ENCODE peak calls at places on chromosomes 13 and 19, in eight cellular contexts. One of them, this sample, is unnamed.

GRCh38 chr19:10872551-10873107 is 1.3 kb downstream of the CARM1 start:
- DNase-seq in GM13977: no peak
- DNase-seq in AG10803: no peak
- DNase-seq in left cardiac atrium: no peak
- DNase-seq in right atrium auricular region: no peak
- DNase-seq in activated CD8-positive, alpha-beta memory T cell treated with anti-CD3 and anti-CD28 coated beads, Interleukin-2, amount 50 U/mL, for 4 hours: peak
- DNase-seq in BE2C: no peak
- DNase-seq in activated T-cell treated with anti-CD3 and anti-CD28 coated beads, Interleukin-2, amount 50 U/mL, for 4 hours: peak
- DNase-seq in this sample: no peak

GRCh38 chr19:4620675-4621074 is 18.6 kb upstream of the TNFAIP8L1 start:
- DNase-seq in GM13977: no peak
- DNase-seq in AG10803: no peak
- DNase-seq in left cardiac atrium: no peak
- DNase-seq in right atrium auricular region: no peak
- DNase-seq in activated CD8-positive, alpha-beta memory T cell treated with anti-CD3 and anti-CD28 coated beads, Interleukin-2, amount 50 U/mL, for 4 hours: no peak
- DNase-seq in BE2C: peak
- DNase-seq in activated T-cell treated with anti-CD3 and anti-CD28 coated beads, Interleukin-2, amount 50 U/mL, for 4 hours: no peak
- DNase-seq in this sample: no peak

GRCh38 chr13:51154029-51154555 is 43.0 kb upstream of the C13orf42 start:
- DNase-seq in GM13977: no peak
- DNase-seq in AG10803: peak
- DNase-seq in left cardiac atrium: no peak
- DNase-seq in right atrium auricular region: no peak
- DNase-seq in activated CD8-positive, alpha-beta memory T cell treated with anti-CD3 and anti-CD28 coated beads, Interleukin-2, amount 50 U/mL, for 4 hours: no peak
- DNase-seq in BE2C: no peak
- DNase-seq in activated T-cell treated with anti-CD3 and anti-CD28 coated beads, Interleukin-2, amount 50 U/mL, for 4 hours: no peak
- DNase-seq in this sample: peak

GRCh38 chr19:46618670-46619231 is 6.1 kb downstream of the PTGIR start:
- DNase-seq in GM13977: peak
- DNase-seq in AG10803: peak
- DNase-seq in left cardiac atrium: peak
- DNase-seq in right atrium auricular region: no peak
- DNase-seq in activated CD8-positive, alpha-beta memory T cell treated with anti-CD3 and anti-CD28 coated beads, Interleukin-2, amount 50 U/mL, for 4 hours: no peak
- DNase-seq in BE2C: no peak
- DNase-seq in activated T-cell treated with anti-CD3 and anti-CD28 coated beads, Interleukin-2, amount 50 U/mL, for 4 hours: no peak
- DNase-seq in this sample: no peak

GRCh38 chr19:51719251-51719901 is 4.4 kb downstream of the HAS1 start:
- DNase-seq in GM13977: no peak
- DNase-seq in AG10803: no peak
- DNase-seq in left cardiac atrium: no peak
- DNase-seq in right atrium auricular region: no peak
- DNase-seq in activated CD8-positive, alpha-beta memory T cell treated with anti-CD3 and anti-CD28 coated beads, Interleukin-2, amount 50 U/mL, for 4 hours: no peak
- DNase-seq in BE2C: no peak
- DNase-seq in activated T-cell treated with anti-CD3 and anti-CD28 coated beads, Interleukin-2, amount 50 U/mL, for 4 hours: no peak
- DNase-seq in this sample: no peak

GRCh38 chr19:47071731-47072130 is 23.3 kb upstream of the TMEM160 start:
- DNase-seq in GM13977: no peak
- DNase-seq in AG10803: no peak
- DNase-seq in left cardiac atrium: no peak
- DNase-seq in right atrium auricular region: no peak
- DNase-seq in activated CD8-positive, alpha-beta memory T cell treated with anti-CD3 and anti-CD28 coated beads, Interleukin-2, amount 50 U/mL, for 4 hours: no peak
- DNase-seq in BE2C: no peak
- DNase-seq in activated T-cell treated with anti-CD3 and anti-CD28 coated beads, Interleukin-2, amount 50 U/mL, for 4 hours: no peak
- DNase-seq in this sample: no peak

GRCh38 chr19:41353466-41354342 is at the start of gene TGFB1:
- DNase-seq in GM13977: peak
- DNase-seq in AG10803: peak
- DNase-seq in left cardiac atrium: peak
- DNase-seq in right atrium auricular region: peak
- DNase-seq in activated CD8-positive, alpha-beta memory T cell treated with anti-CD3 and anti-CD28 coated beads, Interleukin-2, amount 50 U/mL, for 4 hours: peak
- DNase-seq in BE2C: peak
- DNase-seq in activated T-cell treated with anti-CD3 and anti-CD28 coated beads, Interleukin-2, amount 50 U/mL, for 4 hours: peak
- DNase-seq in this sample: peak

GRCh38 chr13:51577690-51578089 is 6.6 kb upstream of the WDFY2 start:
- DNase-seq in GM13977: no peak
- DNase-seq in AG10803: no peak
- DNase-seq in left cardiac atrium: no peak
- DNase-seq in right atrium auricular region: no peak
- DNase-seq in activated CD8-positive, alpha-beta memory T cell treated with anti-CD3 and anti-CD28 coated beads, Interleukin-2, amount 50 U/mL, for 4 hours: no peak
- DNase-seq in BE2C: no peak
- DNase-seq in activated T-cell treated with anti-CD3 and anti-CD28 coated beads, Interleukin-2, amount 50 U/mL, for 4 hours: no peak
- DNase-seq in this sample: no peak

GRCh38 chr19:39402417-39403297 is 4.0 kb upstream of the ZFP36 start:
- DNase-seq in GM13977: peak
- DNase-seq in AG10803: peak
- DNase-seq in left cardiac atrium: peak
- DNase-seq in right atrium auricular region: peak
- DNase-seq in activated CD8-positive, alpha-beta memory T cell treated with anti-CD3 and anti-CD28 coated beads, Interleukin-2, amount 50 U/mL, for 4 hours: peak
- DNase-seq in BE2C: peak
- DNase-seq in activated T-cell treated with anti-CD3 and anti-CD28 coated beads, Interleukin-2, amount 50 U/mL, for 4 hours: peak
- DNase-seq in this sample: peak

GRCh38 chr13:26184791-26185250 is 37.3 kb downstream of the RNF6 start:
- DNase-seq in GM13977: peak
- DNase-seq in AG10803: peak
- DNase-seq in left cardiac atrium: peak
- DNase-seq in right atrium auricular region: peak
- DNase-seq in activated CD8-positive, alpha-beta memory T cell treated with anti-CD3 and anti-CD28 coated beads, Interleukin-2, amount 50 U/mL, for 4 hours: peak
- DNase-seq in BE2C: peak
- DNase-seq in activated T-cell treated with anti-CD3 and anti-CD28 coated beads, Interleukin-2, amount 50 U/mL, for 4 hours: peak
- DNase-seq in this sample: peak

GRCh38 chr13:23615677-23616076 is 45.5 kb downstream of the TNFRSF19 start:
- DNase-seq in GM13977: no peak
- DNase-seq in AG10803: no peak
- DNase-seq in left cardiac atrium: no peak
- DNase-seq in right atrium auricular region: no peak
- DNase-seq in activated CD8-positive, alpha-beta memory T cell treated with anti-CD3 and anti-CD28 coated beads, Interleukin-2, amount 50 U/mL, for 4 hours: no peak
- DNase-seq in BE2C: no peak
- DNase-seq in activated T-cell treated with anti-CD3 and anti-CD28 coated beads, Interleukin-2, amount 50 U/mL, for 4 hours: no peak
- DNase-seq in this sample: peak

GRCh38 chr19:45443462-45444317 is 20.0 kb upstream of the ERCC1 start:
- DNase-seq in GM13977: peak
- DNase-seq in AG10803: peak
- DNase-seq in left cardiac atrium: peak
- DNase-seq in right atrium auricular region: peak
- DNase-seq in activated CD8-positive, alpha-beta memory T cell treated with anti-CD3 and anti-CD28 coated beads, Interleukin-2, amount 50 U/mL, for 4 hours: peak
- DNase-seq in BE2C: peak
- DNase-seq in activated T-cell treated with anti-CD3 and anti-CD28 coated beads, Interleukin-2, amount 50 U/mL, for 4 hours: no peak
- DNase-seq in this sample: peak

GRCh38 chr19:57818378-57818777 is 3.7 kb upstream of the ZNF552 start:
- DNase-seq in GM13977: no peak
- DNase-seq in AG10803: no peak
- DNase-seq in left cardiac atrium: no peak
- DNase-seq in right atrium auricular region: no peak
- DNase-seq in activated CD8-positive, alpha-beta memory T cell treated with anti-CD3 and anti-CD28 coated beads, Interleukin-2, amount 50 U/mL, for 4 hours: no peak
- DNase-seq in BE2C: no peak
- DNase-seq in activated T-cell treated with anti-CD3 and anti-CD28 coated beads, Interleukin-2, amount 50 U/mL, for 4 hours: no peak
- DNase-seq in this sample: no peak

GRCh38 chr13:42119091-42119490 is 70.6 kb downstream of the DGKH start:
- DNase-seq in GM13977: no peak
- DNase-seq in AG10803: no peak
- DNase-seq in left cardiac atrium: no peak
- DNase-seq in right atrium auricular region: no peak
- DNase-seq in activated CD8-positive, alpha-beta memory T cell treated with anti-CD3 and anti-CD28 coated beads, Interleukin-2, amount 50 U/mL, for 4 hours: no peak
- DNase-seq in BE2C: no peak
- DNase-seq in activated T-cell treated with anti-CD3 and anti-CD28 coated beads, Interleukin-2, amount 50 U/mL, for 4 hours: no peak
- DNase-seq in this sample: no peak

GRCh38 chr19:7857727-7858701 is 16.2 kb downstream of the PRR36 start:
- DNase-seq in GM13977: no peak
- DNase-seq in AG10803: no peak
- DNase-seq in left cardiac atrium: no peak
- DNase-seq in right atrium auricular region: no peak
- DNase-seq in activated CD8-positive, alpha-beta memory T cell treated with anti-CD3 and anti-CD28 coated beads, Interleukin-2, amount 50 U/mL, for 4 hours: no peak
- DNase-seq in BE2C: no peak
- DNase-seq in activated T-cell treated with anti-CD3 and anti-CD28 coated beads, Interleukin-2, amount 50 U/mL, for 4 hours: no peak
- DNase-seq in this sample: no peak

GRCh38 chr19:36258028-36258875 is 43.3 kb downstream of the ZNF146 start:
- DNase-seq in GM13977: no peak
- DNase-seq in AG10803: no peak
- DNase-seq in left cardiac atrium: no peak
- DNase-seq in right atrium auricular region: no peak
- DNase-seq in activated CD8-positive, alpha-beta memory T cell treated with anti-CD3 and anti-CD28 coated beads, Interleukin-2, amount 50 U/mL, for 4 hours: no peak
- DNase-seq in BE2C: no peak
- DNase-seq in activated T-cell treated with anti-CD3 and anti-CD28 coated beads, Interleukin-2, amount 50 U/mL, for 4 hours: no peak
- DNase-seq in this sample: no peak

GRCh38 chr13:50685491-50685890 is 158.0 kb downstream of the DLEU7 start:
- DNase-seq in GM13977: no peak
- DNase-seq in AG10803: peak
- DNase-seq in left cardiac atrium: peak
- DNase-seq in right atrium auricular region: peak
- DNase-seq in activated CD8-positive, alpha-beta memory T cell treated with anti-CD3 and anti-CD28 coated beads, Interleukin-2, amount 50 U/mL, for 4 hours: no peak
- DNase-seq in BE2C: peak
- DNase-seq in activated T-cell treated with anti-CD3 and anti-CD28 coated beads, Interleukin-2, amount 50 U/mL, for 4 hours: no peak
- DNase-seq in this sample: peak

GRCh38 chr19:3135961-3136683 is at the start of gene GNA15:
- DNase-seq in GM13977: peak
- DNase-seq in AG10803: no peak
- DNase-seq in left cardiac atrium: no peak
- DNase-seq in right atrium auricular region: no peak
- DNase-seq in activated CD8-positive, alpha-beta memory T cell treated with anti-CD3 and anti-CD28 coated beads, Interleukin-2, amount 50 U/mL, for 4 hours: no peak
- DNase-seq in BE2C: no peak
- DNase-seq in activated T-cell treated with anti-CD3 and anti-CD28 coated beads, Interleukin-2, amount 50 U/mL, for 4 hours: peak
- DNase-seq in this sample: no peak

GRCh38 chr19:56821209-56821608 is 19.3 kb downstream of the PEG3 start:
- DNase-seq in GM13977: no peak
- DNase-seq in AG10803: no peak
- DNase-seq in left cardiac atrium: no peak
- DNase-seq in right atrium auricular region: no peak
- DNase-seq in activated CD8-positive, alpha-beta memory T cell treated with anti-CD3 and anti-CD28 coated beads, Interleukin-2, amount 50 U/mL, for 4 hours: no peak
- DNase-seq in BE2C: no peak
- DNase-seq in activated T-cell treated with anti-CD3 and anti-CD28 coated beads, Interleukin-2, amount 50 U/mL, for 4 hours: no peak
- DNase-seq in this sample: no peak

GRCh38 chr19:38707512-38708114 is 36.7 kb downstream of the CAPN12 start:
- DNase-seq in GM13977: no peak
- DNase-seq in AG10803: no peak
- DNase-seq in left cardiac atrium: peak
- DNase-seq in right atrium auricular region: peak
- DNase-seq in activated CD8-positive, alpha-beta memory T cell treated with anti-CD3 and anti-CD28 coated beads, Interleukin-2, amount 50 U/mL, for 4 hours: no peak
- DNase-seq in BE2C: no peak
- DNase-seq in activated T-cell treated with anti-CD3 and anti-CD28 coated beads, Interleukin-2, amount 50 U/mL, for 4 hours: no peak
- DNase-seq in this sample: peak

GRCh38 chr19:51688665-51689571 is 4.2 kb upstream of the SPACA6 start:
- DNase-seq in GM13977: peak
- DNase-seq in AG10803: peak
- DNase-seq in left cardiac atrium: peak
- DNase-seq in right atrium auricular region: peak
- DNase-seq in activated CD8-positive, alpha-beta memory T cell treated with anti-CD3 and anti-CD28 coated beads, Interleukin-2, amount 50 U/mL, for 4 hours: no peak
- DNase-seq in BE2C: peak
- DNase-seq in activated T-cell treated with anti-CD3 and anti-CD28 coated beads, Interleukin-2, amount 50 U/mL, for 4 hours: no peak
- DNase-seq in this sample: peak

GRCh38 chr19:38321646-38322323 is 2.1 kb downstream of the KCNK6 start:
- DNase-seq in GM13977: no peak
- DNase-seq in AG10803: peak
- DNase-seq in left cardiac atrium: peak
- DNase-seq in right atrium auricular region: peak
- DNase-seq in activated CD8-positive, alpha-beta memory T cell treated with anti-CD3 and anti-CD28 coated beads, Interleukin-2, amount 50 U/mL, for 4 hours: no peak
- DNase-seq in BE2C: peak
- DNase-seq in activated T-cell treated with anti-CD3 and anti-CD28 coated beads, Interleukin-2, amount 50 U/mL, for 4 hours: no peak
- DNase-seq in this sample: peak

GRCh38 chr13:45718063-45718462 is 15.9 kb downstream of the CBY2 start:
- DNase-seq in GM13977: peak
- DNase-seq in AG10803: peak
- DNase-seq in left cardiac atrium: no peak
- DNase-seq in right atrium auricular region: peak
- DNase-seq in activated CD8-positive, alpha-beta memory T cell treated with anti-CD3 and anti-CD28 coated beads, Interleukin-2, amount 50 U/mL, for 4 hours: no peak
- DNase-seq in BE2C: no peak
- DNase-seq in activated T-cell treated with anti-CD3 and anti-CD28 coated beads, Interleukin-2, amount 50 U/mL, for 4 hours: no peak
- DNase-seq in this sample: peak

GRCh38 chr13:31236211-31236786 is 36.5 kb downstream of the B3GLCT start:
- DNase-seq in GM13977: peak
- DNase-seq in AG10803: peak
- DNase-seq in left cardiac atrium: no peak
- DNase-seq in right atrium auricular region: no peak
- DNase-seq in activated CD8-positive, alpha-beta memory T cell treated with anti-CD3 and anti-CD28 coated beads, Interleukin-2, amount 50 U/mL, for 4 hours: no peak
- DNase-seq in BE2C: peak
- DNase-seq in activated T-cell treated with anti-CD3 and anti-CD28 coated beads, Interleukin-2, amount 50 U/mL, for 4 hours: no peak
- DNase-seq in this sample: peak

GRCh38 chr13:99062593-99062992 is 84.7 kb upstream of the DOCK9 start:
- DNase-seq in GM13977: no peak
- DNase-seq in AG10803: peak
- DNase-seq in left cardiac atrium: peak
- DNase-seq in right atrium auricular region: no peak
- DNase-seq in activated CD8-positive, alpha-beta memory T cell treated with anti-CD3 and anti-CD28 coated beads, Interleukin-2, amount 50 U/mL, for 4 hours: no peak
- DNase-seq in BE2C: no peak
- DNase-seq in activated T-cell treated with anti-CD3 and anti-CD28 coated beads, Interleukin-2, amount 50 U/mL, for 4 hours: no peak
- DNase-seq in this sample: peak

GRCh38 chr19:46963093-46963734 is 56.4 kb upstream of the NPAS1 start:
- DNase-seq in GM13977: no peak
- DNase-seq in AG10803: peak
- DNase-seq in left cardiac atrium: no peak
- DNase-seq in right atrium auricular region: no peak
- DNase-seq in activated CD8-positive, alpha-beta memory T cell treated with anti-CD3 and anti-CD28 coated beads, Interleukin-2, amount 50 U/mL, for 4 hours: no peak
- DNase-seq in BE2C: no peak
- DNase-seq in activated T-cell treated with anti-CD3 and anti-CD28 coated beads, Interleukin-2, amount 50 U/mL, for 4 hours: no peak
- DNase-seq in this sample: peak

GRCh38 chr19:51166846-51167490 is 24.9 kb downstream of the SIGLEC7 start:
- DNase-seq in GM13977: no peak
- DNase-seq in AG10803: no peak
- DNase-seq in left cardiac atrium: no peak
- DNase-seq in right atrium auricular region: no peak
- DNase-seq in activated CD8-positive, alpha-beta memory T cell treated with anti-CD3 and anti-CD28 coated beads, Interleukin-2, amount 50 U/mL, for 4 hours: peak
- DNase-seq in BE2C: no peak
- DNase-seq in activated T-cell treated with anti-CD3 and anti-CD28 coated beads, Interleukin-2, amount 50 U/mL, for 4 hours: no peak
- DNase-seq in this sample: no peak

GRCh38 chr13:112067121-112067741 is at the start of gene SOX1:
- DNase-seq in GM13977: peak
- DNase-seq in AG10803: no peak
- DNase-seq in left cardiac atrium: no peak
- DNase-seq in right atrium auricular region: no peak
- DNase-seq in activated CD8-positive, alpha-beta memory T cell treated with anti-CD3 and anti-CD28 coated beads, Interleukin-2, amount 50 U/mL, for 4 hours: no peak
- DNase-seq in BE2C: no peak
- DNase-seq in activated T-cell treated with anti-CD3 and anti-CD28 coated beads, Interleukin-2, amount 50 U/mL, for 4 hours: no peak
- DNase-seq in this sample: peak

GRCh38 chr19:38721977-38722773 is 22.1 kb downstream of the CAPN12 start:
- DNase-seq in GM13977: no peak
- DNase-seq in AG10803: no peak
- DNase-seq in left cardiac atrium: peak
- DNase-seq in right atrium auricular region: peak
- DNase-seq in activated CD8-positive, alpha-beta memory T cell treated with anti-CD3 and anti-CD28 coated beads, Interleukin-2, amount 50 U/mL, for 4 hours: no peak
- DNase-seq in BE2C: no peak
- DNase-seq in activated T-cell treated with anti-CD3 and anti-CD28 coated beads, Interleukin-2, amount 50 U/mL, for 4 hours: no peak
- DNase-seq in this sample: no peak

GRCh38 chr13:95652821-95653220 is 8.3 kb upstream of the DZIP1 start:
- DNase-seq in GM13977: no peak
- DNase-seq in AG10803: no peak
- DNase-seq in left cardiac atrium: no peak
- DNase-seq in right atrium auricular region: no peak
- DNase-seq in activated CD8-positive, alpha-beta memory T cell treated with anti-CD3 and anti-CD28 coated beads, Interleukin-2, amount 50 U/mL, for 4 hours: no peak
- DNase-seq in BE2C: no peak
- DNase-seq in activated T-cell treated with anti-CD3 and anti-CD28 coated beads, Interleukin-2, amount 50 U/mL, for 4 hours: no peak
- DNase-seq in this sample: no peak

GRCh38 chr19:30669329-30670010 is 297.3 kb downstream of the ZNF536 start:
- DNase-seq in GM13977: peak
- DNase-seq in AG10803: peak
- DNase-seq in left cardiac atrium: peak
- DNase-seq in right atrium auricular region: no peak
- DNase-seq in activated CD8-positive, alpha-beta memory T cell treated with anti-CD3 and anti-CD28 coated beads, Interleukin-2, amount 50 U/mL, for 4 hours: peak
- DNase-seq in BE2C: peak
- DNase-seq in activated T-cell treated with anti-CD3 and anti-CD28 coated beads, Interleukin-2, amount 50 U/mL, for 4 hours: peak
- DNase-seq in this sample: peak

GRCh38 chr13:73248711-73249580 is 190.1 kb downstream of the KLF5 start:
- DNase-seq in GM13977: no peak
- DNase-seq in AG10803: peak
- DNase-seq in left cardiac atrium: no peak
- DNase-seq in right atrium auricular region: no peak
- DNase-seq in activated CD8-positive, alpha-beta memory T cell treated with anti-CD3 and anti-CD28 coated beads, Interleukin-2, amount 50 U/mL, for 4 hours: no peak
- DNase-seq in BE2C: no peak
- DNase-seq in activated T-cell treated with anti-CD3 and anti-CD28 coated beads, Interleukin-2, amount 50 U/mL, for 4 hours: no peak
- DNase-seq in this sample: peak

GRCh38 chr19:28258794-28259193 is 954.2 kb downstream of the UQCRFS1 start:
- DNase-seq in GM13977: no peak
- DNase-seq in AG10803: no peak
- DNase-seq in left cardiac atrium: no peak
- DNase-seq in right atrium auricular region: no peak
- DNase-seq in activated CD8-positive, alpha-beta memory T cell treated with anti-CD3 and anti-CD28 coated beads, Interleukin-2, amount 50 U/mL, for 4 hours: no peak
- DNase-seq in BE2C: no peak
- DNase-seq in activated T-cell treated with anti-CD3 and anti-CD28 coated beads, Interleukin-2, amount 50 U/mL, for 4 hours: no peak
- DNase-seq in this sample: no peak

GRCh38 chr13:52319876-52320275 is 86.1 kb downstream of the THSD1 start:
- DNase-seq in GM13977: no peak
- DNase-seq in AG10803: no peak
- DNase-seq in left cardiac atrium: no peak
- DNase-seq in right atrium auricular region: no peak
- DNase-seq in activated CD8-positive, alpha-beta memory T cell treated with anti-CD3 and anti-CD28 coated beads, Interleukin-2, amount 50 U/mL, for 4 hours: no peak
- DNase-seq in BE2C: no peak
- DNase-seq in activated T-cell treated with anti-CD3 and anti-CD28 coated beads, Interleukin-2, amount 50 U/mL, for 4 hours: no peak
- DNase-seq in this sample: peak